ENCODE peak calls at places on chromosomes 16 and 17, in five cellular contexts. B, S, O, Q and H are unnamed samples.
A peak's percentile ranks its signal among the peaks of the same experiment; 100 is the strongest.

GRCh38 chr16:50613281-50613991 is 65.2 kb downstream of the NKD1 start:
- DNase-seq in Q (no peak), S (no peak), B (no peak), O (peak; percentile 82), H (peak; percentile 65)

GRCh38 chr17:78788451-78788850 is 6.4 kb upstream of the CYTH1 start:
- DNase-seq in O (peak; percentile 29), S (no peak), B (no peak), Q (no peak), H (no peak)

GRCh38 chr16:26530584-26531289 is 536.0 kb upstream of the C16orf82 start:
- DNase-seq in O (no peak), B (no peak), Q (no peak), S (no peak), H (no peak)

GRCh38 chr16:85573045-85573695 is 40.0 kb upstream of the GSE1 start:
- DNase-seq in S (no peak), O (no peak), B (no peak), Q (no peak), H (no peak)

GRCh38 chr16:57689772-57690558 is 4.6 kb upstream of the DRC7 start:
- DNase-seq in S (no peak), O (peak; percentile 40), Q (no peak), B (no peak), H (no peak)

GRCh38 chr17:72726936-72727335 is 365.6 kb downstream of the SLC39A11 start:
- DNase-seq in S (no peak), Q (peak; percentile 51), O (no peak), B (no peak), H (no peak)

GRCh38 chr16:68447721-68448359 is 468 bp downstream of the SMPD3 start:
- DNase-seq in O (no peak), S (peak; percentile 27), Q (no peak), B (no peak), H (no peak)

GRCh38 chr17:6435968-6436367 is 1.0 kb upstream of the AIPL1 start:
- DNase-seq in B (no peak), S (no peak), O (no peak), Q (peak; percentile 43), H (peak; percentile 76)

GRCh38 chr17:78748730-78749317 is 33.2 kb downstream of the CYTH1 start:
- DNase-seq in B (peak; percentile 49), O (peak; percentile 74), S (no peak), Q (peak; percentile 86), H (peak; percentile 45)

GRCh38 chr17:79027925-79028491 is 4.0 kb downstream of the C1QTNF1 start:
- DNase-seq in B (no peak), Q (no peak), S (no peak), O (peak; percentile 92), H (peak; percentile 75)

GRCh38 chr16:22370038-22370541 is 4.3 kb downstream of the CDR2 start:
- DNase-seq in S (no peak), O (no peak), B (peak; percentile 83), Q (peak; percentile 58), H (peak; percentile 86)

GRCh38 chr16:2250652-2251280 is 621 bp downstream of the ECI1 start:
- DNase-seq in O (no peak), B (no peak), S (no peak), Q (peak; percentile 53), H (peak; percentile 25)

GRCh38 chr16:85767569-85767968 is 16.7 kb upstream of the C16orf74 start:
- DNase-seq in S (no peak), O (no peak), B (peak; percentile 46), Q (peak; percentile 92), H (peak; percentile 81)

GRCh38 chr17:77214743-77215142 is 74.0 kb downstream of the SEC14L1 start:
- DNase-seq in Q (peak; percentile 18), S (no peak), O (no peak), B (no peak), H (peak; percentile 44)

GRCh38 chr17:73156166-73156840 is 8.5 kb upstream of the SSTR2 start:
- DNase-seq in O (peak; percentile 75), B (no peak), S (peak; percentile 71), Q (peak; percentile 47), H (peak; percentile 71)

GRCh38 chr16:81366316-81366932 is 51.7 kb downstream of the GAN start:
- DNase-seq in Q (peak; percentile 42), O (no peak), S (no peak), B (no peak), H (peak; percentile 77)

GRCh38 chr17:22277595-22277994 is 585.3 kb downstream of the KCNJ18 start:
- DNase-seq in B (no peak), S (no peak), Q (no peak), O (peak; percentile 38), H (no peak)

GRCh38 chr17:76957600-76958464 is 89.6 kb downstream of the MGAT5B start:
- DNase-seq in S (no peak), Q (no peak), B (no peak), O (no peak), H (no peak)

GRCh38 chr16:15778999-15779614 is 77.7 kb downstream of the MYH11 start:
- DNase-seq in O (no peak), S (no peak), Q (no peak), B (no peak), H (no peak)

GRCh38 chr16:15778204-15778743 is 78.6 kb downstream of the MYH11 start:
- DNase-seq in Q (no peak), S (no peak), B (no peak), O (no peak), H (no peak)

GRCh38 chr16:15776572-15776971 is 80.3 kb downstream of the MYH11 start:
- DNase-seq in O (no peak), B (no peak), Q (no peak), S (no peak), H (no peak)

GRCh38 chr16:15775663-15776304 is 81.0 kb downstream of the MYH11 start:
- DNase-seq in B (no peak), Q (peak; percentile 9), S (no peak), O (no peak), H (no peak)

DNA sequence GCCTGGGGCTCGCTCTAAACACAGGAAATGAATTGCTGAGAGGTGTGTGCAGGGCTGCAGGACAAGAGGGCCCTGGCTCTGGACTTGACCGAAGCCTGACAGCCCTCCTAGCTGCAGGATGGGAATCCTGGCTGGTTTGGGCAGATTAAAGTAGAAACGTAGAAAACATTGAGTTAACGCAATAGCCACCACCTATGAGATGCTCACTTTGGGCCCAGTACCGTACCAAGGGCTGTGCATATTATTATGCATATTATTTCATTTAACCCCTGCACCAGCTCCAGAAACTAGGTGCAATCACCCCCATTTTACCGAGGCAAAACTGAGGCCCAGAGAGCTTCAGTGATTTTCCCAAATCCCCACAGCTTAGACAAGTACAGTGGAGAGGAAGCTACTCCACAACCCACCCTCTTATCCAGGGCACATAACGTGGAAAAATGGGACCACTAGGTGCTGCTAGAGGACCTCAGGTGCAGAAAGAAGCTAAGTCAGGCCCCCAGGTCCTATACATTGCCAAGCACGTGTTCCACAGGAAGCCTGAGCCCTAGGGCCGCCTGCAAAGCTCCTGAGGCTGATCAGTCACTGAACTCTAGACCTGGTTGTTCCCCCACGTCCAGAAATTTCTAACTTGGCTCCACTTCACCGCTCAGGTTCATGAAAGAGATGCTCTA is 79.2 kb downstream of the MYH11 start:
- DNase-seq in S (no peak), B (no peak), Q (peak; percentile 19), O (no peak), H (peak; percentile 74)
- TF ChIP-seq CTCF in S (no peak), B (peak; percentile 59), Q (peak; percentile 43), O (no peak), H (peak; percentile 59)

GRCh38 chr17:17205368-17206148 is 575 bp downstream of the PLD6 start:
- DNase-seq in B (no peak), O (peak; percentile 78), S (no peak), Q (peak; percentile 38), H (no peak)
- TF ChIP-seq CTCF in B (no peak), O (no peak), S (no peak), Q (no peak), H (no peak)

DNA sequence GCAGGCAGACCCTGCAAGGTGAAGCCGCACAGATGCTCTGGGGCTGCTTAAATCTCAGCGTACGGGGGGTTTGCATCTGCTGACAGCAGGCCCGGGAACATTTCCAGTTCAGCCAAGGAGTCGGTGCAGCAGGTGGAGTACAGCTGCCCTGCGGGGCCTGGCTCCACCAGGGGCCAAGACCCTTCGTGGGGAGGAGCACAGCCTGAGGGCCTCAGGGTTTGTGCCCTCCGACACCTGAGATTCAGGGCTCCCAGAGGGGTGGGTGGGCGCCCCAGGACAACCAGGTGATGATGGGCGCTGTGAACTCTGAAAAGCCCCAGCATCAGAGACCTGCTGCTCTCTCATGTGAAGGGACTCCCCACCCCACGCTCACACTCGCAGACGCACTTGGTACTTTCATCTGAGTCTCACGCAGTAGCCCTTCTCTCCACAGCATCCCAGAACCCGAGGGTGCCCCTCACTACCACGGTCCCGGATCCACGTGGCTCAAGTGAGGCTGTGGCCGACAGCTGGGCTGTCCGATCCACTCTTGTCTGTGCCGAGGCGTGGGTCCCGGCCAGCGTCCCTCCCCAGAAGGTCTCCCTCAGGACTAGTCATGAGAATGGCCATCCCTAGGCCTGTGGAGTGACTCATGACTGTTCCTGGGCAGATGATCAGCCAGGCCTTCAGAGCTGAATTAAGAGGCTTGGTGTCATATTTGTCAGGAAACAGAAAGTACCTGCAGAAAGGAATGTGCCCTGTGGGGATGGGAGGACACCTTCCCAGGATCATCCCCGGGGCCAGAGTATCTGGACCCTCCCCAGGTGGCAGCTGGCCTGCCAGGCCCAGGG is 29.6 kb downstream of the ACSF3 start:
- DNase-seq in O (no peak), S (no peak), B (no peak), Q (peak; percentile 9), H (no peak)
- TF ChIP-seq CTCF in O (no peak), S (no peak), B (no peak), Q (no peak), H (no peak)

DNA sequence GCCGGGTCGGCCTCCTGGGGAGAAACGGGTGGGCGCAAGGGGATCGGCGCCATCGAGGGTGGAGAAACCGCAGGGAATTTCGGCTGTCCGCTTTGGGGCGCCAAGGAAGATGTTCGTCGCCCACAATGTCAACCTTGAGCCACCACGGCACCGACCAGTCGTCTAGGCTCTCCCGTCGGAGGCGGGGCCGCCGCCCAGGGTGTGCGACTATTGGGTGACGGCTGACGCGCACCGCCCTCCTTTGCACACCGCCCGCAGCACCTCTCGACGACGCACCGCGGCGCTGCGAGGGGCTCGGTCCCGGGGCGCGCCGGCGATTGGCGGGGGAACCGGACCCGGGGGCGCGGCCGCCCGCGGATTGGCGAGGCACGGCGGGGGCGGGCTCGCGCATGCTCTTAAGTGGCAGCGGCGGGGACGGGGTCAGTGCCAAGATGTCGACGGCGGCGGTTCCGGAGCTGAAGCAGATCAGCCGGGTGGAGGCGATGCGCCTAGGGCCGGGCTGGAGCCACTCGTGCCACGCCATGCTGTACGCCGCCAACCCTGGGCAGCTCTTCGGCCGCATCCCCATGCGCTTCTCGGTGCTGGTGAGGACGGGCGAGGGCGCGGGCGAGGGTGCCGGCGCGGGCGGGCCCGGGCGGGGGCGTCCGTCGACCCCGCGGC is at the start of gene NUDT16L1:
- DNase-seq in Q (peak; percentile 96), B (peak; percentile 70), O (peak; percentile 98), S (peak; percentile 93), H (peak; percentile 94)
- TF ChIP-seq CTCF in Q (no peak), B (no peak), O (peak; percentile 51), S (peak; percentile 73), H (no peak)

GRCh38 chr17:4186244-4186920 is 43.4 kb downstream of the CYB5D2 start:
- DNase-seq in O (no peak), B (no peak), S (no peak), Q (no peak), H (peak; percentile 28)
- TF ChIP-seq CTCF in O (no peak), B (no peak), S (no peak), Q (no peak), H (no peak)